ENCODE peak calls at places on chromosomes 11 and 22, in six cellular contexts. S, K, L, B, O and E are unnamed samples.

GRCh38 chr22:29269731-29270474 is 1.8 kb downstream of the EWSR1 start:
- DNase-seq in L (no peak), B (peak), S (no peak), O (no peak), K (peak), E (peak)

GRCh38 chr22:30424471-30425326 is 869 bp upstream of the MTFP1 start:
- DNase-seq in L (no peak), B (no peak), O (no peak), K (no peak), S (no peak), E (no peak)

GRCh38 chr11:11555228-11555627 is 66.6 kb downstream of the GALNT18 start:
- DNase-seq in S (no peak), L (no peak), K (no peak), B (no peak), O (no peak), E (no peak)

GRCh38 chr11:74008373-74009229 is at the start of gene UCP3:
- DNase-seq in L (no peak), K (no peak), O (no peak), S (no peak), B (no peak), E (peak)

GRCh38 chr11:30244255-30244654 is 13.4 kb downstream of the FSHB start:
- DNase-seq in B (no peak), S (peak), L (no peak), O (no peak), K (no peak), E (no peak)

GRCh38 chr22:42396621-42397331 is 35.4 kb downstream of the NFAM1 start:
- DNase-seq in B (no peak), S (no peak), O (no peak), L (no peak), K (no peak), E (no peak)

GRCh38 chr11:44380009-44380313 is 70.0 kb upstream of the ALX4 start:
- DNase-seq in S (no peak), L (no peak), O (no peak), B (no peak), K (no peak), E (no peak)

GRCh38 chr22:27418261-27418660 is 383.3 kb downstream of the MN1 start:
- DNase-seq in O (no peak), L (no peak), S (no peak), B (no peak), K (no peak), E (no peak)

GRCh38 chr11:83069441-83070043 is 2.2 kb downstream of the RAB30 start:
- DNase-seq in L (no peak), O (no peak), S (no peak), B (peak), K (no peak), E (no peak)

GRCh38 chr11:12725863-12726666 is 51.8 kb downstream of the TEAD1 start:
- DNase-seq in S (no peak), O (no peak), L (no peak), B (peak), K (no peak), E (no peak)

GRCh38 chr11:75194147-75194546 is 43.2 kb downstream of the SLCO2B1 start:
- DNase-seq in K (no peak), L (no peak), B (no peak), O (no peak), S (no peak), E (no peak)

GRCh38 chr11:18802381-18803257 is 11.0 kb upstream of the PTPN5 start:
- DNase-seq in O (peak), K (peak), B (peak), S (peak), L (peak), E (peak)

GRCh38 chr11:34523053-34523452 is 9.5 kb upstream of the ELF5 start:
- DNase-seq in K (no peak), B (no peak), O (no peak), L (no peak), S (no peak), E (no peak)

GRCh38 chr11:132772712-132773545 is 759.4 kb downstream of the OPCML start:
- DNase-seq in L (no peak), O (no peak), K (no peak), B (no peak), S (no peak), E (no peak)

GRCh38 chr22:22520667-22521602 is 865 bp upstream of the ZNF280A start:
- DNase-seq in B (no peak), L (peak), S (no peak), O (no peak), K (no peak), E (no peak)

GRCh38 chr22:34105461-34106062 is 185.3 kb upstream of the LARGE1 start:
- DNase-seq in K (peak), S (peak), B (no peak), L (no peak), O (no peak), E (peak)

GRCh38 chr22:33022231-33022630 is 36.0 kb downstream of the SYN3 start:
- DNase-seq in S (no peak), L (no peak), O (no peak), K (no peak), B (no peak), E (no peak)

GRCh38 chr11:289706-290620 is 1.0 kb downstream of the PGGHG start:
- DNase-seq in K (no peak), O (no peak), B (no peak), L (no peak), S (no peak), E (no peak)

GRCh38 chr22:38240734-38241252 is 32.0 kb downstream of the TMEM184B start:
- DNase-seq in L (peak), S (peak), K (no peak), B (peak), O (no peak), E (no peak)

DNA sequence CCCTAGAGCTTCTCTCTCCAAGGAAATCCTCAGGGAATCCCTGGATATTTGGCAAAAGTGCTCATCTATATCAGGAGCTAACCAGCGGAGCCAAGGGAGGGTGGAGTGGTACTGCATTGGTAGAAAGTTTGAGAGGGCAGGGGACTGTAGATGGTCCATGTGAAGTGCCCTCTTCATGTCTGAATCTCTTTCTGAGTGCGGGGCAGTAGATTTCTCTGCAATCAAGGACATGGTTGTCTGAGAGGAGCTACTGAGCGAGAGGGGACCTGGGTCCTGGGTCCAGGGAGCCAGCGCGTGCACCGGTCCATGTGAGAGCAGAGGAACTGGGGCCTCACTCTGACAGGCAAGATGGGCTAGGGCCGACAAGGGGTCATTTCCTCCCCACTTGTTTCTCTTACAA is 716 bp downstream of the DIXDC1 start:
- DNase-seq in L (no peak), O (no peak), B (peak), S (no peak), K (no peak), E (peak)
- H3K4me3 ChIP-seq in L (peak), O (no peak), B (peak), S (peak), K (peak), E (peak)

GRCh38 chr11:7654094-7654742 is 19.1 kb downstream of the CYB5R2 start:
- DNase-seq in S (no peak), O (no peak), B (no peak), K (no peak), L (no peak), E (no peak)

GRCh38 chr11:7656704-7657103 is 16.6 kb downstream of the CYB5R2 start:
- DNase-seq in L (no peak), B (no peak), S (no peak), K (no peak), O (no peak), E (no peak)

GRCh38 chr11:7651700-7652099 is 21.6 kb downstream of the CYB5R2 start:
- DNase-seq in L (no peak), S (no peak), B (no peak), K (no peak), O (no peak), E (no peak)

GRCh38 chr11:7655253-7656217 is 17.8 kb downstream of the CYB5R2 start:
- DNase-seq in L (no peak), S (no peak), B (no peak), O (no peak), K (peak), E (no peak)

GRCh38 chr11:7657306-7658025 is 15.8 kb downstream of the CYB5R2 start:
- DNase-seq in K (peak), L (peak), S (peak), O (no peak), B (peak), E (peak)
- TF ChIP-seq MYC in K (no peak), L (no peak), S (no peak), O (no peak), B (no peak), E (no peak)

GRCh38 chr11:28833670-28834069 is 725.5 kb downstream of the METTL15 start:
- DNase-seq in S (no peak), B (peak), K (no peak), O (no peak), L (no peak), E (no peak)

GRCh38 chr11:28836285-28837081 is 728.3 kb downstream of the METTL15 start:
- DNase-seq in O (no peak), S (peak), B (peak), L (no peak), K (peak), E (no peak)

GRCh38 chr11:28835790-28836189 is 727.6 kb downstream of the METTL15 start:
- DNase-seq in K (no peak), L (no peak), O (no peak), S (no peak), B (peak), E (no peak)

GRCh38 chr11:28834877-28835276 is 726.7 kb downstream of the METTL15 start:
- DNase-seq in K (no peak), S (no peak), B (peak), O (no peak), L (no peak), E (no peak)

DNA sequence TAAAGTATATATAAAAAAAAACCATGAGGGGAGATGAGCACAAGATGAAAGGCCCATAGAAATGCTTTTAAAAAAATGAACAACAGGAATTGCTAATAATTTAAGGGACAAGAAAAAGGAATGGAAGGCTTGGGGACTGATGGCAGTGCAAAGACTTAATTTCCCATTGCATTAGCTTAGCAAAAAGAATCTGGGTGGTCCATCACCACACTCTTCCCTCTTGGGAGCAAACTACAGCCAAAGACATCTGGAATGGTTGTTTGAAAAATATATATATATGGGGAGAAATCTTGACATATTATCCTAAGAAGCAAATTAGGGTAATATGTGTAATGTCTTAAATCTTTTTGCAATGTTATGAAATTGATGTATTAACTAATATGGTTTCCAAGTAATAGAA is 727.1 kb downstream of the METTL15 start:
- DNase-seq in O (no peak), S (no peak), K (no peak), L (no peak), B (no peak), E (no peak)
- TF ChIP-seq POLR2A in O (no peak), S (no peak), K (no peak), L (no peak), B (no peak), E (no peak)

GRCh38 chr11:96045622-96046456 is 121.9 kb upstream of the MTMR2 start:
- DNase-seq in L (no peak), O (no peak), S (no peak), K (no peak), B (peak), E (no peak)
- H3K4me3 ChIP-seq in L (no peak), O (no peak), S (no peak), K (no peak), B (no peak), E (no peak)

GRCh38 chr11:10450451-10451398 is 4.3 kb upstream of the AMPD3 start:
- DNase-seq in K (peak), L (no peak), O (no peak), B (no peak), S (peak), E (peak)
- TF ChIP-seq MYC in K (peak), L (no peak), O (no peak), B (no peak), S (no peak), E (no peak)

GRCh38 chr11:47258317-47258902 is 614 bp downstream of the NR1H3 start:
- DNase-seq in K (no peak), S (no peak), B (no peak), O (no peak), L (no peak), E (no peak)

GRCh38 chr11:47261291-47261800 is 3.5 kb downstream of the NR1H3 start:
- DNase-seq in B (no peak), L (no peak), S (no peak), K (no peak), O (no peak), E (no peak)

GRCh38 chr11:47257518-47258316 is at the start of gene NR1H3:
- DNase-seq in B (peak), S (peak), K (peak), O (no peak), L (peak), E (peak)

GRCh38 chr11:47260366-47260765 is 2.6 kb downstream of the NR1H3 start:
- DNase-seq in S (no peak), B (no peak), K (no peak), L (no peak), O (no peak), E (no peak)

GRCh38 chr11:47259178-47259977 is 1.6 kb downstream of the NR1H3 start:
- DNase-seq in O (no peak), K (peak), S (peak), B (peak), L (no peak), E (peak)
- TF ChIP-seq POLR2A in O (no peak), K (no peak), S (no peak), B (no peak), L (no peak), E (no peak)

GRCh38 chr11:16002942-16003341 is 353.4 kb downstream of the SOX6 start:
- DNase-seq in B (no peak), K (no peak), L (no peak), O (no peak), S (no peak), E (no peak)

GRCh38 chr11:16007514-16007913 is 348.8 kb downstream of the SOX6 start:
- DNase-seq in K (no peak), L (no peak), O (no peak), S (no peak), B (no peak), E (no peak)

GRCh38 chr11:16000065-16000464 is 356.3 kb downstream of the SOX6 start:
- DNase-seq in B (peak), S (no peak), O (no peak), L (no peak), K (no peak), E (no peak)

GRCh38 chr11:16001044-16001568 is 355.2 kb downstream of the SOX6 start:
- DNase-seq in B (no peak), K (no peak), L (no peak), O (no peak), S (no peak), E (no peak)

GRCh38 chr11:16001899-16002426 is 354.4 kb downstream of the SOX6 start:
- DNase-seq in B (peak), K (peak), O (no peak), S (peak), L (no peak), E (peak)
- H3K4me3 ChIP-seq in B (no peak), K (no peak), O (no peak), S (peak), L (no peak), E (no peak)